ENCODE peak calls at places on chromosomes 16 and 17, in four cellular contexts. S is body of pancreas, F is epithelial cell of esophagus, V is B cell. Z is an unnamed sample.

GRCh38 chr17:57305918-57306317 is 49.6 kb downstream of the MSI2 start:
- DNase-seq in F (peak; percentile 7), V (no peak), S (no peak), Z (no peak)

GRCh38 chr17:1108810-1109605 is 70.8 kb downstream of the ABR start:
- DNase-seq in V (peak; percentile 81), S (peak; percentile 50), F (peak; percentile 61), Z (peak; percentile 83)

GRCh38 chr17:29617125-29617480 is 5.6 kb downstream of the CORO6 start:
- DNase-seq in S (peak; percentile 74), F (peak; percentile 90), V (peak; percentile 91), Z (peak; percentile 93)

GRCh38 chr16:51119576-51120288 is 31.3 kb downstream of the SALL1 start:
- DNase-seq in V (no peak), F (no peak), S (no peak), Z (no peak)

GRCh38 chr17:63041722-63042121 is 75.7 kb downstream of the TANC2 start:
- DNase-seq in F (peak; percentile 90), S (no peak), V (no peak), Z (no peak)

GRCh38 chr17:15232517-15232915 is 32.6 kb downstream of the PMP22 start:
- DNase-seq in S (no peak), V (no peak), F (peak; percentile 12), Z (no peak)

GRCh38 chr17:57195790-57196460 is 60.4 kb upstream of the MSI2 start:
- DNase-seq in S (no peak), F (peak; percentile 92), V (no peak), Z (no peak)

GRCh38 chr16:81004646-81005353 is 1.9 kb downstream of the CMC2 start:
- DNase-seq in S (no peak), V (peak; percentile 17), F (peak; percentile 67), Z (peak; percentile 32)

GRCh38 chr17:41772218-41772585 is 14.3 kb downstream of the JUP start:
- DNase-seq in S (peak; percentile 82), V (no peak), F (peak; percentile 91), Z (no peak)

GRCh38 chr17:17236295-17237025 is 508 bp downstream of the FLCN start:
- DNase-seq in V (no peak), F (peak; percentile 42), S (peak; percentile 21), Z (no peak)

GRCh38 chr16:74752756-74753155 is 21.9 kb downstream of the FA2H start:
- DNase-seq in F (no peak), S (no peak), V (no peak), Z (no peak)

GRCh38 chr16:11896776-11897175 is 19.0 kb downstream of the GSPT1 start:
- DNase-seq in V (no peak), S (no peak), F (peak; percentile 80), Z (no peak)

GRCh38 chr16:9134739-9135138 is 43.3 kb downstream of the HAPSTR1 start:
- DNase-seq in V (peak; percentile 69), F (peak; percentile 63), S (peak; percentile 62), Z (peak; percentile 69)

GRCh38 chr17:75937652-75938051 is 3.2 kb downstream of the FBF1 start:
- DNase-seq in F (no peak), V (no peak), S (no peak), Z (no peak)

GRCh38 chr17:17172990-17173389 is 33.1 kb downstream of the PLD6 start:
- DNase-seq in F (no peak), S (no peak), V (no peak), Z (no peak)

GRCh38 chr17:40956401-40957254 is 10.1 kb downstream of the KRT39 start:
- DNase-seq in V (no peak), S (no peak), F (peak; percentile 98), Z (no peak)

GRCh38 chr17:63039899-63040602 is 74.0 kb downstream of the TANC2 start:
- DNase-seq in S (no peak), F (peak; percentile 59), V (no peak), Z (peak; percentile 9)

GRCh38 chr17:8572767-8573166 is 57.8 kb downstream of the MYH10 start:
- DNase-seq in S (no peak), V (no peak), F (peak; percentile 11), Z (no peak)

GRCh38 chr17:3043737-3044365 is 19.6 kb downstream of the OR1D5 start:
- DNase-seq in F (no peak), S (no peak), V (no peak), Z (no peak)

GRCh38 chr16:24983521-24983920 is 31.6 kb downstream of the ARHGAP17 start:
- DNase-seq in S (no peak), V (no peak), F (no peak), Z (no peak)

GRCh38 chr17:77280304-77280910 is 139.6 kb downstream of the SEC14L1 start:
- DNase-seq in S (no peak), V (no peak), F (peak; percentile 94), Z (peak; percentile 54)

GRCh38 chr17:77282524-77283515 is 142.1 kb downstream of the SEC14L1 start:
- DNase-seq in V (no peak), S (peak; percentile 43), F (no peak), Z (peak; percentile 56)

GRCh38 chr17:77279448-77280303 is 138.9 kb downstream of the SEC14L1 start:
- DNase-seq in V (no peak), F (peak; percentile 86), S (no peak), Z (no peak)

GRCh38 chr17:77281904-77282367 is 141.2 kb downstream of the SEC14L1 start:
- DNase-seq in V (no peak), F (peak; percentile 60), S (peak; percentile 29), Z (no peak)

DNA sequence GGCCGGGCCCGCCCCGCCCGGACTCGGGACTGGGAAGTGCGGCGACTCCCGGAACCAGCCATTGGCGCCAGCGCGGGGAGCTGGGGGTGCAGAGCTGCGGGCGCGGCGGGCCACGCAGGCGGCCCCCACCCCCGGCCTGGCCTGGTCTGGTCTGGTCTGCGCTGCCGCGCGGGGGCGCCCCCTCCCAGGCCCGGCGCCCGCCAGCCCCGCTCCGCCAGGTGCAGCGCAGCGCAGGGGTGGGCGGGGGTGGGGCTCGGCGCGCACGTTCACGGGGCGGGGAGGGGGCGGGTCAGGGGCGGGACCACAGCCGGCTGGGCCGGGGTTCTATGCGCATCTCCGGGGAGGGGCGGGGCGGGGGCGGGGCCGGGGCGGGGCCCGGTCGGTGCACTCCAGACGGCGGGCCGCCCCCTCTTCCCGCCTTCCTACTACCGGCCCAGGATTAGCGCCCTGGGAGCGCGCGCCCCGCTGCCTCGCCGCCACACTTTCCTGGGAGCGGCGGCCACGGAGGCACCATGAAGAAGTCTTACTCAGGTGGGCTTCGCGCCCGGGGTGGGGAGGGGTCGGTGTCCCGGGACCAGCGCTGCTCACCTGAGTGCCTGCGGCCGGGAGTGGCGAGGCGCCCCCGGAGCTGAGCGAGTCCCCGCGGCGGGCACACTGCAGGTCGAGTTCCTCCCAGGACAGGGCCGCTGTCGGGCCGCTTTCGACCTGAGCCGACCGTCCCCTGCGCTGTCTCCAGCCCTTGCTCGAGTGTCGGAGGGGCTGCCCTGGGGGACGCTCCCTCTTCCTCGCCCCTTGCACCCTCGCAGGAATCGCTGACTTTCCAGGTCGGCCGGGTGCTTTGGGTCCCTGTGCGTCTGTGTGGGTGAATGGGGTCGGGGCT is 140.5 kb downstream of the SEC14L1 start:
- DNase-seq in S (peak; percentile 81), V (peak; percentile 100), F (peak; percentile 81), Z (peak; percentile 98)
- TF ChIP-seq CTCF in S (no peak), V (peak; percentile 25), F (no peak), Z (peak; percentile 70)

GRCh38 chr17:67557921-67558320 is 159.8 kb upstream of the NOL11 start:
- DNase-seq in S (no peak), F (no peak), V (no peak), Z (no peak)

GRCh38 chr17:67562036-67562435 is 155.7 kb upstream of the NOL11 start:
- DNase-seq in F (no peak), V (no peak), S (no peak), Z (no peak)

GRCh38 chr17:67557052-67557845 is 160.5 kb upstream of the NOL11 start:
- DNase-seq in V (no peak), S (no peak), F (no peak), Z (no peak)

GRCh38 chr17:67558740-67559380 is 158.9 kb upstream of the NOL11 start:
- DNase-seq in S (peak; percentile 45), F (peak; percentile 59), V (no peak), Z (no peak)

DNA sequence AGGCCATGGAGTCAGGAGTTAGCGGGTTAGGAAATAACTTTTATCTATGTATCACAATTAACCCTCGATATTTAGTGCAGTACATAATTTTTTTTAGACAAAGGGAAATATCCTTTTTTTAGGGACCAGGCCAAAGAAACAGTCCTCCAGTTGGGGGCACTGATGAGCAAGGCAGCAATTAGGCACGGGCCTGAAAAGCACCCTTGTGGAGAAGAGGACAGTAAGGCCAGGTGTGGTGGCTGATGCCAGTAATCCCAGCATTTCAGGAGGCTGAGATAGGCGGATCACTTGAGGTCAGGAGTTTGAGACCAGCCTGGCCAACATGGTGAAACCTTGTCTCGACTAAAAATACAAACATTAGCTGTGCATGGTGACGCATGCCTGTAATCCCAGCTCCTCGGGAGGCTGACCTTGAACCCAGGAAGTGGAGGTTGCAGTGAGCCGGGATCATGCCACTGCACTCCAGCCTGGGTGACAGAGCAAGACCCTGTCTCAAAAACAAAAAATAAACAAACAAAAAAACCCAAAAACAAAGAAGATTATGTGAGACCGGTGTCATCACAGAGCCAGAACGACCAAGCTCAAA is 158.3 kb upstream of the NOL11 start:
- DNase-seq in V (no peak), F (no peak), S (peak; percentile 26), Z (peak; percentile 36)
- TF ChIP-seq CTCF in V (peak; percentile 33), F (peak; percentile 20), S (peak; percentile 29), Z (peak; percentile 62)

GRCh38 chr16:49514391-49514980 is 140.9 kb downstream of the C16orf78 start:
- DNase-seq in F (no peak), S (no peak), V (no peak), Z (no peak)

GRCh38 chr16:49516382-49517036 is 142.9 kb downstream of the C16orf78 start:
- DNase-seq in S (no peak), F (no peak), V (no peak), Z (no peak)

GRCh38 chr16:49515016-49515415 is 141.4 kb downstream of the C16orf78 start:
- DNase-seq in F (no peak), S (no peak), V (no peak), Z (no peak)

GRCh38 chr16:49513040-49513439 is 139.4 kb downstream of the C16orf78 start:
- DNase-seq in S (no peak), V (no peak), F (no peak), Z (no peak)

GRCh38 chr16:49515861-49516260 is 142.3 kb downstream of the C16orf78 start:
- DNase-seq in V (no peak), S (no peak), F (no peak), Z (no peak)
- TF ChIP-seq CTCF in V (no peak), S (no peak), F (no peak), Z (no peak)

GRCh38 chr17:45719335-45720071 is 64.6 kb upstream of the CRHR1 start:
- DNase-seq in F (peak; percentile 74), S (no peak), V (no peak), Z (no peak)
- TF ChIP-seq CTCF in F (peak; percentile 60), S (peak; percentile 14), V (no peak), Z (no peak)

DNA sequence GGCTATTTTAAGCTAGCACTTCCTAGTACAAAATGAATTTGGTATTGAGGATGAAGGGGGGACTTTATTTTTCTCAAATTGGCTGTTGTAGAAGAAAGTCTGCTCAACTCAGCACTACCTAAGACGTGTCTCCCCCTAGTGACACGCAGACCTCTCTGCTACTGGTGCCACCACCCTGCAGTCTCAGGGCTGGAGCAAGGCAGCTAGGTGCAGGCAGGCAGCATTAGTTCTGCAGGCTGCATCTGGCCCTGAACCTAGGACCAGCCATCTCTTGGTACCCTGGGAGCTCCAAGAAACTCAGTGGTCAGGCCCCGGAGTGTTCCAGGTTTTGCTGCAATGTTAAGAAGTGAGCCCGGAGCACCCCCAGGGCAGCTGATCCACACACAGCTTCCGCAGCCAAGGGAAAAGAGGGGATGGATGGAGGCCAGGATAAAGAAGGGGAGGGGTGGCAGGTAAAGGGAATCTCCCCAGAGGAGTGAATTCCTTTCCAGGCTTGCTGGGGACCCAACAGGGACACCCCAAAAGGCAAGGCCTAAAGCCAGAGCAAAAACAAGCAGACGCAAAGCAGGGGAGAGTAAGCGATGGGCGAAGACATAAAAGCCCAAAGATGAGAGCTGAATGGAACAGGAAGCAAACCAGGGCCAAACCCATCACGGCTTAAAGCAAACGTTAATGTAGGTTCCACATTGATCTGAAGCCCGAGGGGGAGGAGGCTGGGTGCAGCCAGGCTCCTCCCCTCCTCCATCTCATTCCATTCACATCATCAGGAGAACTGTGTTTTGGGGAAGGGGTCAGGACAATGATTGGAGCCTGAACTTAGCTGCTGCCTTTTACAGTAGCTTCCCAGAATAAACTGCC is 200.5 kb downstream of the ZFHX3 start:
- DNase-seq in S (peak; percentile 35), F (peak; percentile 33), V (no peak), Z (peak; percentile 65)
- TF ChIP-seq CTCF in S (peak; percentile 15), F (peak; percentile 45), V (no peak), Z (peak; percentile 65)